ENCODE peak calls at places on chromosomes 12 and 14, in seven cellular contexts. B is lower leg skin, H is AG10803, S is ovary, Q is B cell, M is upper lobe of left lung, Z is PC-3. O is an unnamed sample.
A peak's percentile ranks its signal among the peaks of the same experiment; 100 is the strongest.

GRCh38 chr12:69039881-69040280 is 106.9 kb upstream of the CPM start:
- DNase-seq in B (no peak), M (no peak), S (no peak), H (peak; percentile 42), Q (no peak), Z (no peak), O (no peak)

GRCh38 chr12:130868412-130868811 is 3.5 kb upstream of the RAN start:
- DNase-seq in H (no peak), B (no peak), M (no peak), Z (no peak), S (no peak), Q (no peak), O (no peak)

GRCh38 chr12:40870981-40871380 is 178.7 kb downstream of the CNTN1 start:
- DNase-seq in S (no peak), M (no peak), Q (no peak), H (no peak), Z (no peak), B (no peak), O (no peak)

GRCh38 chr14:32637582-32637981 is 301.1 kb upstream of the NPAS3 start:
- DNase-seq in B (no peak), M (no peak), Z (no peak), Q (no peak), H (no peak), S (no peak), O (no peak)

GRCh38 chr12:123150804-123151678 is at the start of gene PITPNM2:
- DNase-seq in Q (peak; percentile 58), M (peak; percentile 61), B (no peak), Z (peak; percentile 69), S (peak; percentile 74), H (peak; percentile 64), O (peak; percentile 77)

GRCh38 chr12:127829974-127830543 is 436.9 kb upstream of the TMEM132C start:
- DNase-seq in M (no peak), Q (no peak), B (no peak), S (no peak), H (no peak), Z (no peak), O (no peak)

GRCh38 chr14:64137657-64138290 is 156.4 kb downstream of the ESR2 start:
- DNase-seq in B (no peak), M (no peak), Z (peak; percentile 64), H (peak; percentile 6), Q (peak; percentile 45), S (peak; percentile 57), O (no peak)

GRCh38 chr14:91891721-91892220 is 24.4 kb upstream of the TC2N start:
- DNase-seq in H (peak; percentile 78), Z (no peak), Q (no peak), B (no peak), M (no peak), S (no peak), O (no peak)

GRCh38 chr14:79342942-79343341 is 868.4 kb downstream of the DIO2 start:
- DNase-seq in S (no peak), B (no peak), M (no peak), Q (no peak), Z (peak; percentile 82), H (no peak), O (no peak)

GRCh38 chr12:67141405-67142018 is 127.6 kb upstream of the CAND1 start:
- DNase-seq in B (no peak), Z (no peak), Q (no peak), S (no peak), H (no peak), M (no peak), O (no peak)

GRCh38 chr12:62543324-62543723 is 76.7 kb downstream of the MON2 start:
- DNase-seq in H (no peak), Z (no peak), M (no peak), B (no peak), Q (no peak), S (no peak), O (no peak)

GRCh38 chr14:79920180-79920579 is 291.1 kb downstream of the DIO2 start:
- DNase-seq in Q (no peak), M (no peak), B (no peak), S (no peak), H (no peak), Z (no peak), O (no peak)

DNA sequence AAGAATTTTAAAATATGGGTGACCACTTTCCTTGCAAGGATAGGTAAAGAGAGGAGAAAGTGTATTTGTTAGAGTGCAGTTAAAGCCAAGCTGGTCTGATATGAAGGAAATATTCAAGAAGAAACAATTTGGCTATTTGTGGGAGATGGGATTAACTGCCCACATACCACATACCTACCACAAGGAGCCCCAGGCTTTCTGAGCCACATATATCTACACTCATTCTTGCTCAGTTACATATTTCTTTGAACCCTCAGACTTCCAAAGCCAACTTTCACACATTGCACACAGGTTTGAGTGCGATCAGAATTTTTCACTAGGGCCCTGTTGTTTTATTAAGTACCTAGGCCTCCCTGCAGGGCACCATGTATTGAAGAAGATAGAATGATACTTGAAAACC is 330.2 kb downstream of the ZFP36L1 start:
- DNase-seq in Z (no peak), B (no peak), H (peak; percentile 55), S (no peak), Q (no peak), M (no peak), O (no peak)
- TF ChIP-seq CTCF in Z (no peak), B (no peak), H (peak; percentile 46), S (no peak), Q (no peak), M (no peak), O (no peak)

GRCh38 chr12:70577283-70577634 is 60.0 kb downstream of the PTPRB start:
- DNase-seq in S (no peak), Q (no peak), B (no peak), M (no peak), H (no peak), Z (no peak), O (no peak)
- TF ChIP-seq CTCF in S (no peak), Q (peak; percentile 35), B (no peak), M (no peak), H (no peak), Z (no peak), O (no peak)

GRCh38 chr12:121701667-121702277 is 10.8 kb upstream of the TMEM120B start:
- DNase-seq in Q (no peak), B (no peak), S (no peak), H (peak; percentile 22), M (peak; percentile 31), Z (no peak), O (no peak)

GRCh38 chr12:121693155-121693554 is 19.4 kb upstream of the TMEM120B start:
- DNase-seq in M (no peak), H (no peak), B (no peak), Q (no peak), Z (no peak), S (no peak), O (no peak)

GRCh38 chr12:121702944-121703343 is 9.6 kb upstream of the TMEM120B start:
- DNase-seq in Z (no peak), M (no peak), B (no peak), S (no peak), H (no peak), Q (no peak), O (no peak)

DNA sequence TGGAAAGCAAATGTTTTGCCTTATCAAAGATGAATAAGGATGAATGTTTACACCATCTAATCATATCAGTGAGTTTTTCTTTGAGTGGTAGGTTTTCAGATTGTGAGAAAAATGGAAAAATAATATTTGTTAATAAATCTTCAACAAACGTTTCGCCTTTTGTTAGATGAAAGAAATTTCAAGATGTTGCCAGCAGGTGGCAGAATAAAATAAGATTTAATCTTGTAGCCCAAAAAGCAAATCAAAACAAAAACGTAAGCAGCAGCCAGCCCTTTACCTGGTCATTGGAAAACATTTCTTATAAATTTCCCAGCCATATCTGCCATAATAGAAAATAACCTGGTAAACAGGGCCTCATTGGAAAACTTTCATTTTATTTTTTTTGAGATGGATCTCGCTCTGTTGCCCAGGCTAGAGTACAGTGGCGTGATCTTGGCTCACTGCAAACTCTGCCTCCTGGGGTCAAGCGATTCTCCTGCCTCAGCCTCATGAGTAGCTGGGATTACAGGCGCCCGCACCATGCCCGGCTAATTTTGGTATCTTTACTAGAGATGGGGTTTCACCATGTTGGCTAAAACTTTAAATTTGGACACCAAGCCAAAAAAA is 15.4 kb upstream of the TMEM120B start:
- DNase-seq in H (peak; percentile 51), Q (peak; percentile 41), M (no peak), Z (peak; percentile 88), B (no peak), S (no peak), O (no peak)
- TF ChIP-seq CTCF in H (peak; percentile 56), Q (peak; percentile 77), M (peak; percentile 57), Z (peak; percentile 79), B (peak; percentile 40), S (peak; percentile 76), O (peak; percentile 58)

GRCh38 chr12:3882896-3883564 is 9.8 kb upstream of the PARP11 start:
- DNase-seq in Q (no peak), B (no peak), S (no peak), Z (peak; percentile 9), H (no peak), M (no peak), O (no peak)
- TF ChIP-seq CTCF in Q (peak; percentile 30), B (no peak), S (no peak), Z (peak; percentile 36), H (peak; percentile 36), M (no peak), O (no peak)

DNA sequence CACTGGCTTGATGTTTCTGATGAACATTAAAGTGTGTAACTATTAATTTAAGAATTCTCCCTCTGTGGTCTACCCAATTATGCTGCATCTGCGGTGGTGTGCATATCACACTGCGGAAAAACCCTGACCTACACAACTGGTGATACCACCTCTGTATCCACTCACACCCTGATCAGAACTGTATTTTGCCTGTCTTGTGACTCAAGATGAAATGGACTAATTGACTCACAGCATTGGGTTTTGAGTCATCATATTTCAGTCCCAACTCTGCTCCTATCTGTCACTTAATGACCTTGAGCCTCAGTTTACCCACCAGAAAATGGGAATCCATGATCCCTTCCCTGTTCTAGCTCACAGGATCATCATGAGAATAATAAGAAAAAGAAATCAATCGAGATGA is 65.6 kb downstream of the NUAK1 start:
- DNase-seq in M (no peak), H (no peak), S (no peak), B (no peak), Q (no peak), Z (no peak), O (no peak)
- TF ChIP-seq CTCF in M (no peak), H (no peak), S (no peak), B (no peak), Q (no peak), Z (no peak), O (no peak)

DNA sequence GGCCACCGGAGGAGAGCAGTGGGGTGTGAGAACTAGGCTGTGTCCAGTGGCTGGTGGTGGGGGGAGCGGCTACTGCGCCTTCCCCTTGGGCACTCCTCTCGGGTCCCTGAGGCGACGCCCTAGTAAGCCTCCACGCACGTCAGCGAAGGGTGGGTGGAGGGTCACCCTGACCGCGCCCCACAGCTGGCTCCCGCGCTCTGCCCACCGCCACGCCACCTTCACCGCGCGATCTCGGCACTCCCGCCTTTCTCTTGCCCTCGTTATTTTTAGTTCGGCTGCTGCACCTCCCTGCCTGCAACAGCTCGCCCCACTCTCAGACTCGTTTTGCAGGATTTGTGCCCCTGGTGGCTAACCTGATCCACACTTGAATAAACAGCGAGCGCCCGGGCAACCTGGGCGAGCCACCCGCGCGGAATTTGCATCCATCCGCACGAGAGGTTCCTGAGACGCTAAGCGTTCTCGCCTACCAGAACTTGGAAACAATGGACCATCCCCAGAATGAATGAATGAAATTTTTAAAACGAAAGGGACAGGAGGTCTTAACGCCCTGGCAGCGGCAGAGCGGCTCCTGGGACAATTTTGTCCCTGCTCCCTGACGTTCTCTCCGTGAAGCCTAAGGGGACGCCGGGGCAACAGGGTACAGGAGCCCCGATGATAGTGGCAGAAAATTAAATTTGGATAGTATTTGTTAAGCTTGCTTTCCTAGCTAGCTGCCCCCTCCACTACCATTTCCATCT is 7.0 kb upstream of the BMP4 start:
- DNase-seq in Z (peak; percentile 63), H (no peak), M (peak; percentile 72), B (peak; percentile 55), S (peak; percentile 46), Q (no peak), O (peak; percentile 67)
- TF ChIP-seq CTCF in Z (peak; percentile 63), H (peak; percentile 7), M (peak; percentile 43), B (no peak), S (no peak), Q (no peak), O (peak; percentile 45)